ENCODE peak calls at places on chromosomes 1 and 21, in ten cellular contexts. M is cardiac muscle cell; U is anterior cingulate cortex; Y is astrocyte of the spinal cord; G is stimulated activated CD8-positive, alpha-beta memory T cell treated with anti-CD3 and anti-CD28 coated beads, Interleukin-7, amount 100 ng/mL, for 1 hour; B is fibroblast of pulmonary artery; F is heart left ventricle; X is LHCN-M2; C is amniotic stem cell; Q is GM12892. W is an unnamed sample.

GRCh38 chr1:85544689-85545203 is 35.8 kb upstream of the CCN1 start:
- DNase-seq in M (peak), U (no peak), Y (peak), G (no peak), B (no peak), F (no peak), X (peak), C (no peak), Q (no peak), W (no peak)

GRCh38 chr1:7229696-7230095 is 444.4 kb downstream of the CAMTA1 start:
- DNase-seq in M (no peak), U (no peak), Y (peak), G (no peak), B (no peak), F (no peak), X (no peak), C (no peak), Q (no peak), W (no peak)

GRCh38 chr1:39781349-39781715 is 7.3 kb downstream of the BMP8B start:
- DNase-seq in M (no peak), U (no peak), Y (no peak), G (no peak), B (no peak), F (no peak), X (no peak), C (no peak), Q (no peak), W (no peak)

GRCh38 chr1:53048345-53048737 is 13.7 kb upstream of the PODN start:
- DNase-seq in M (no peak), U (no peak), Y (peak), G (no peak), B (no peak), F (no peak), X (no peak), C (no peak), Q (no peak), W (no peak)

GRCh38 chr1:28208818-28209441 is 23.9 kb downstream of the DNAJC8 start:
- DNase-seq in M (peak), U (peak), Y (peak), G (no peak), B (peak), F (no peak), X (peak), C (peak), Q (no peak), W (no peak)

GRCh38 chr1:76862447-76862846 is 4.8 kb upstream of the ST6GALNAC5 start:
- DNase-seq in M (no peak), U (no peak), Y (peak), G (no peak), B (no peak), F (no peak), X (peak), C (no peak), Q (no peak), W (no peak)

GRCh38 chr1:43614211-43614610 is 35.7 kb upstream of the KDM4A start:
- DNase-seq in M (no peak), U (no peak), Y (no peak), G (no peak), B (no peak), F (no peak), X (no peak), C (no peak), Q (no peak), W (no peak)

GRCh38 chr1:211736351-211736915 is 61.0 kb upstream of the NEK2 start:
- DNase-seq in M (no peak), U (peak), Y (peak), G (no peak), B (no peak), F (no peak), X (no peak), C (no peak), Q (no peak), W (peak)

GRCh38 chr1:90707363-90707710 is 9.8 kb downstream of the BARHL2 start:
- DNase-seq in M (peak), U (no peak), Y (peak), G (no peak), B (peak), F (no peak), X (peak), C (no peak), Q (no peak), W (no peak)

GRCh38 chr1:54546651-54547348 is 1.2 kb upstream of the ACOT11 start:
- DNase-seq in M (no peak), U (no peak), Y (no peak), G (no peak), B (no peak), F (no peak), X (no peak), C (no peak), Q (no peak), W (no peak)

GRCh38 chr21:27776925-27777553 is 810.2 kb upstream of the ADAMTS5 start:
- DNase-seq in M (no peak), U (no peak), Y (no peak), G (no peak), B (peak), F (no peak), X (no peak), C (no peak), Q (no peak), W (no peak)

GRCh38 chr1:48536477-48536876 is 64.5 kb upstream of the SPATA6 start:
- DNase-seq in M (no peak), U (no peak), Y (no peak), G (no peak), B (no peak), F (no peak), X (peak), C (no peak), Q (no peak), W (no peak)

GRCh38 chr1:3869751-3870301 is 12.6 kb downstream of the DFFB start:
- DNase-seq in M (no peak), U (no peak), Y (peak), G (no peak), B (peak), F (no peak), X (peak), C (no peak), Q (no peak), W (no peak)

GRCh38 chr1:228174482-228175315 is 9.1 kb downstream of the IBA57 start:
- DNase-seq in M (no peak), U (no peak), Y (no peak), G (no peak), B (no peak), F (peak), X (no peak), C (no peak), Q (no peak), W (no peak)

GRCh38 chr1:6623269-6623965 is 1.3 kb upstream of the THAP3 start:
- DNase-seq in M (no peak), U (no peak), Y (no peak), G (no peak), B (no peak), F (no peak), X (no peak), C (no peak), Q (no peak), W (no peak)

GRCh38 chr21:31873275-31873695 is 465 bp downstream of the HUNK start:
- DNase-seq in M (peak), U (no peak), Y (no peak), G (no peak), B (no peak), F (peak), X (no peak), C (no peak), Q (peak), W (no peak)

GRCh38 chr1:16986596-16987361 is 6.4 kb upstream of the MFAP2 start:
- DNase-seq in M (peak), U (no peak), Y (no peak), G (no peak), B (no peak), F (no peak), X (no peak), C (no peak), Q (no peak), W (no peak)

GRCh38 chr1:77948841-77949424 is 29.9 kb downstream of the FUBP1 start:
- DNase-seq in M (peak), U (no peak), Y (peak), G (no peak), B (peak), F (no peak), X (peak), C (no peak), Q (no peak), W (no peak)

GRCh38 chr1:199172286-199173124 is 533.7 kb downstream of the PTPRC start:
- DNase-seq in M (no peak), U (no peak), Y (no peak), G (no peak), B (no peak), F (no peak), X (no peak), C (no peak), Q (no peak), W (no peak)

GRCh38 chr1:85283475-85284199 is 7.2 kb upstream of the BCL10 start:
- DNase-seq in M (no peak), U (no peak), Y (no peak), G (no peak), B (no peak), F (no peak), X (no peak), C (no peak), Q (no peak), W (no peak)

GRCh38 chr21:33412832-33413519 is 9.8 kb downstream of the IFNGR2 start:
- DNase-seq in M (no peak), U (no peak), Y (no peak), G (no peak), B (no peak), F (no peak), X (no peak), C (no peak), Q (no peak), W (no peak)

GRCh38 chr1:174366946-174367345 is 80.8 kb upstream of the GPR52 start:
- DNase-seq in M (no peak), U (no peak), Y (no peak), G (no peak), B (no peak), F (no peak), X (no peak), C (no peak), Q (no peak), W (no peak)

GRCh38 chr1:53044926-53045325 is 17.1 kb upstream of the PODN start:
- DNase-seq in M (no peak), U (no peak), Y (no peak), G (no peak), B (no peak), F (no peak), X (no peak), C (no peak), Q (no peak), W (no peak)

GRCh38 chr1:147882535-147882934 is 20.1 kb upstream of the GJA8 start:
- DNase-seq in M (no peak), U (no peak), Y (no peak), G (no peak), B (no peak), F (no peak), X (no peak), C (no peak), Q (no peak), W (no peak)

GRCh38 chr1:44672956-44673674 is 1.2 kb downstream of the TMEM53 start:
- DNase-seq in M (no peak), U (no peak), Y (no peak), G (no peak), B (no peak), F (no peak), X (peak), C (no peak), Q (no peak), W (no peak)

GRCh38 chr1:65332821-65333220 is 23.5 kb downstream of the DNAJC6 start:
- DNase-seq in M (no peak), U (no peak), Y (no peak), G (no peak), B (no peak), F (no peak), X (no peak), C (no peak), Q (no peak), W (no peak)

GRCh38 chr1:234979316-234980223 is 149.1 kb downstream of the TOMM20 start:
- DNase-seq in M (no peak), U (no peak), Y (no peak), G (no peak), B (no peak), F (no peak), X (no peak), C (no peak), Q (no peak), W (no peak)

GRCh38 chr1:223756002-223756775 is 43.9 kb downstream of the CAPN2 start:
- DNase-seq in M (no peak), U (peak), Y (no peak), G (no peak), B (no peak), F (no peak), X (no peak), C (no peak), Q (no peak), W (peak)

GRCh38 chr1:245802941-245803665 is 648.3 kb downstream of the KIF26B start:
- DNase-seq in M (no peak), U (no peak), Y (no peak), G (no peak), B (no peak), F (no peak), X (no peak), C (no peak), Q (no peak), W (no peak)

GRCh38 chr1:181095260-181095659 is 6.8 kb downstream of the IER5 start:
- DNase-seq in M (no peak), U (no peak), Y (no peak), G (no peak), B (no peak), F (no peak), X (no peak), C (no peak), Q (no peak), W (no peak)

GRCh38 chr1:36981771-36982622 is 52.3 kb downstream of the GRIK3 start:
- DNase-seq in M (no peak), U (no peak), Y (no peak), G (no peak), B (no peak), F (no peak), X (no peak), C (no peak), Q (no peak), W (peak)

GRCh38 chr1:173038875-173039554 is 11.7 kb downstream of the TNFSF18 start:
- DNase-seq in M (no peak), U (no peak), Y (no peak), G (no peak), B (no peak), F (no peak), X (no peak), C (no peak), Q (no peak), W (no peak)

GRCh38 chr1:6409733-6410132 is 10.0 kb downstream of the HES2 start:
- DNase-seq in M (no peak), U (no peak), Y (no peak), G (no peak), B (no peak), F (no peak), X (no peak), C (no peak), Q (no peak), W (no peak)

GRCh38 chr1:244113532-244114320 is 62.6 kb downstream of the ZBTB18 start:
- DNase-seq in M (no peak), U (no peak), Y (no peak), G (no peak), B (peak), F (no peak), X (no peak), C (peak), Q (no peak), W (no peak)

GRCh38 chr21:35540950-35541632 is 492.0 kb upstream of the RUNX1 start:
- DNase-seq in M (no peak), U (no peak), Y (peak), G (no peak), B (no peak), F (no peak), X (no peak), C (no peak), Q (no peak), W (no peak)

W was measured in C1 segment of cervical spinal cord.